ENCODE peak calls at places on chromosomes 4 and X, in seven cellular contexts. V is GM04504; U is EL; O is activated CD4-positive, alpha-beta T cell treated with anti-CD3 and anti-CD28 coated beads, Interleukin-2, amount 10 ng/mL, durations not matched to agents 7 days and 5 days; G is transverse colon; H is CD8-positive, alpha-beta T cell; Z is H9. D is an unnamed sample.

GRCh38 chrX:4240541-4241194 is 527.2 kb upstream of the PRKX start:
- DNase-seq in V (no peak), U (no peak), O (no peak), G (no peak), H (no peak), Z (no peak), D (peak; percentile 1)

GRCh38 chrX:51361251-51361650 is 28.6 kb downstream of the NUDT10 start:
- DNase-seq in V (no peak), U (no peak), O (no peak), G (no peak), H (no peak), Z (peak; percentile 31), D (no peak)

GRCh38 chr4:85778809-85779124 is 303.8 kb downstream of the ARHGAP24 start:
- DNase-seq in V (no peak), U (no peak), O (no peak), G (no peak), H (no peak), Z (no peak), D (no peak)

GRCh38 chrX:1391707-1392375 is at the start of gene SLC25A6:
- DNase-seq in V (peak; percentile 93), U (peak; percentile 97), O (peak; percentile 99), G (peak; percentile 99), H (peak; percentile 99), Z (peak; percentile 98), D (peak; percentile 90)

GRCh38 chrX:139198936-139199335 is 331.6 kb upstream of the F9 start:
- DNase-seq in V (no peak), U (no peak), O (no peak), G (no peak), H (no peak), Z (no peak), D (no peak)

GRCh38 chr4:122976111-122976510 is 53.7 kb upstream of the NUDT6 start:
- DNase-seq in V (no peak), U (no peak), O (no peak), G (no peak), H (no peak), Z (no peak), D (peak; percentile 29)

GRCh38 chr4:1711906-1712215 is 258 bp downstream of the SLBP start:
- DNase-seq in V (no peak), U (no peak), O (no peak), G (no peak), H (no peak), Z (peak; percentile 43), D (no peak)

GRCh38 chr4:56698329-56698728 is 17.2 kb upstream of the HOPX start:
- DNase-seq in V (no peak), U (peak; percentile 21), O (no peak), G (no peak), H (no peak), Z (no peak), D (no peak)

GRCh38 chr4:57095245-57095644 is 14.9 kb downstream of the IGFBP7 start:
- DNase-seq in V (no peak), U (no peak), O (no peak), G (no peak), H (no peak), Z (no peak), D (no peak)

GRCh38 chr4:76090241-76090691 is 15.8 kb downstream of the ART3 start:
- DNase-seq in V (peak; percentile 69), U (peak; percentile 92), O (no peak), G (no peak), H (no peak), Z (no peak), D (peak; percentile 94)

GRCh38 chr4:168070903-168071302 is 21.4 kb upstream of the ANXA10 start:
- DNase-seq in V (no peak), U (no peak), O (no peak), G (no peak), H (no peak), Z (no peak), D (no peak)

GRCh38 chr4:7547368-7548040 is 112.8 kb upstream of the PSAPL1 start:
- DNase-seq in V (no peak), U (peak; percentile 26), O (no peak), G (no peak), H (no peak), Z (no peak), D (no peak)

GRCh38 chrX:135185795-135186443 is 14.7 kb upstream of the CT55 start:
- DNase-seq in V (peak; percentile 10), U (peak; percentile 47), O (peak; percentile 13), G (no peak), H (peak; percentile 6), Z (peak; percentile 59), D (peak; percentile 48)

GRCh38 chr4:10461091-10461849 is 4.0 kb upstream of the ZNF518B start:
- DNase-seq in V (no peak), U (peak; percentile 63), O (peak; percentile 71), G (peak; percentile 57), H (peak; percentile 63), Z (peak; percentile 77), D (peak; percentile 13)

GRCh38 chr4:78560296-78560963 is 8.9 kb downstream of the ANXA3 start:
- DNase-seq in V (peak; percentile 35), U (peak; percentile 93), O (no peak), G (no peak), H (no peak), Z (no peak), D (peak; percentile 66)

GRCh38 chr4:155954118-155954503 is 445 bp upstream of the CTSO start:
- DNase-seq in V (no peak), U (no peak), O (no peak), G (peak; percentile 12), H (peak; percentile 2), Z (no peak), D (no peak)

GRCh38 chrX:14496674-14497073 is 32.7 kb upstream of the GLRA2 start:
- DNase-seq in V (no peak), U (no peak), O (no peak), G (no peak), H (no peak), Z (no peak), D (no peak)

GRCh38 chr4:25813705-25814104 is 49.1 kb downstream of the SEL1L3 start:
- DNase-seq in V (peak; percentile 50), U (peak; percentile 92), O (no peak), G (no peak), H (no peak), Z (no peak), D (no peak)

GRCh38 chr4:176791591-176792347 is 953 bp downstream of the VEGFC start:
- DNase-seq in V (no peak), U (peak; percentile 54), O (no peak), G (peak; percentile 9), H (no peak), Z (peak; percentile 38), D (no peak)

D was measured in COLO829.